ENCODE peak calls at places on chromosomes 1 and 21, in ten cellular contexts. F is activated CD4-positive, alpha-beta T cell treated with anti-CD3 and anti-CD28 coated beads, Interleukin-2, amount 50 U/mL, for 24 hours; C is adipocyte; U is amniotic stem cell; J is thoracic aorta; V is LoVo; Z is non-pigmented ciliary epithelial cell; M is upper lobe of right lung; X is stimulated activated effector memory CD8-positive, alpha-beta T cell treated with anti-CD3 and anti-CD28 coated beads, Interleukin-12 subunit alpha, Interleukin-12 subunit beta, amount 100 ng/mL, for 72 hours; A is NCI-H345. Y is an unnamed sample.

GRCh38 chr1:28193701-28194161 is 17.2 kb upstream of the PTAFR start:
- DNase-seq in F (no peak), C (no peak), U (no peak), J (no peak), V (peak), Z (no peak), M (peak), X (no peak), A (no peak), Y (peak)

GRCh38 chr1:110606784-110607662 is 865 bp upstream of the KCNA2 start:
- DNase-seq in F (no peak), C (peak), U (no peak), J (no peak), V (no peak), Z (no peak), M (no peak), X (no peak), A (peak), Y (no peak)

GRCh38 chr21:42309753-42310213 is 5.4 kb downstream of the TFF3 start:
- DNase-seq in F (peak), C (peak), U (no peak), J (no peak), V (peak), Z (no peak), M (peak), X (peak), A (peak), Y (no peak)

GRCh38 chr1:200670215-200671118 is 760 bp upstream of the DDX59 start:
- DNase-seq in F (no peak), C (peak), U (peak), J (peak), V (peak), Z (peak), M (no peak), X (no peak), A (peak), Y (peak)

GRCh38 chr1:228898582-228898992 is 163.3 kb downstream of the RHOU start:
- DNase-seq in F (no peak), C (no peak), U (no peak), J (no peak), V (no peak), Z (no peak), M (no peak), X (no peak), A (no peak), Y (no peak)

GRCh38 chr1:47298025-47298699 is 15.8 kb downstream of the STIL start:
- DNase-seq in F (no peak), C (no peak), U (no peak), J (no peak), V (no peak), Z (no peak), M (no peak), X (no peak), A (no peak), Y (no peak)

GRCh38 chr1:101259744-101260148 is 22.9 kb downstream of the S1PR1 start:
- DNase-seq in F (no peak), C (peak), U (peak), J (no peak), V (peak), Z (peak), M (no peak), X (no peak), A (no peak), Y (no peak)

GRCh38 chr1:212109713-212110112 is 74.2 kb downstream of the DTL start:
- DNase-seq in F (no peak), C (no peak), U (no peak), J (no peak), V (no peak), Z (no peak), M (no peak), X (no peak), A (no peak), Y (no peak)

GRCh38 chr1:64172458-64172983 is 30.9 kb upstream of the UBE2U start:
- DNase-seq in F (no peak), C (peak), U (no peak), J (no peak), V (peak), Z (no peak), M (no peak), X (no peak), A (peak), Y (no peak)

GRCh38 chr1:153816283-153816904 is 41.2 kb downstream of the SLC27A3 start:
- DNase-seq in F (no peak), C (no peak), U (no peak), J (no peak), V (no peak), Z (no peak), M (peak), X (no peak), A (no peak), Y (peak)

GRCh38 chr1:224668991-224669390 is 52.9 kb downstream of the CNIH3 start:
- DNase-seq in F (no peak), C (no peak), U (no peak), J (no peak), V (no peak), Z (no peak), M (no peak), X (no peak), A (peak), Y (no peak)

GRCh38 chr1:43232071-43232470 is 37.7 kb upstream of the TMEM125 start:
- DNase-seq in F (no peak), C (peak), U (peak), J (no peak), V (no peak), Z (peak), M (no peak), X (no peak), A (no peak), Y (no peak)

GRCh38 chr21:43277481-43278351 is 108.9 kb downstream of the CRYAA start:
- DNase-seq in F (no peak), C (no peak), U (no peak), J (no peak), V (no peak), Z (no peak), M (peak), X (no peak), A (no peak), Y (no peak)

GRCh38 chr1:230308039-230308438 is 118.1 kb downstream of the PGBD5 start:
- DNase-seq in F (no peak), C (peak), U (peak), J (no peak), V (peak), Z (peak), M (peak), X (no peak), A (no peak), Y (peak)

GRCh38 chr1:12206792-12207424 is 22.9 kb upstream of the VPS13D start:
- DNase-seq in F (no peak), C (no peak), U (no peak), J (no peak), V (no peak), Z (no peak), M (no peak), X (no peak), A (peak), Y (no peak)

GRCh38 chr1:20448626-20449215 is 37.3 kb downstream of the CAMK2N1 start:
- DNase-seq in F (no peak), C (no peak), U (no peak), J (no peak), V (no peak), Z (no peak), M (peak), X (no peak), A (no peak), Y (no peak)

Y was measured in lower leg skin.